ENCODE peak calls at places on chromosomes 1 and 21, in four cellular contexts. V is ovary, J is fibroblast of lung, B is colonic mucosa. M is an unnamed sample. For H3K27me3 and H3K9me3, the result is how much of the 10 kb centered on the place peaks cover.

GRCh38 chr1:160030657-160031367 is 978 bp downstream of the PIGM start:
- DNase-seq in V (no peak), J (no peak), B (peak), M (no peak)

GRCh38 chr1:148263128-148263905 is 111.2 kb upstream of the NBPF11 start:
- DNase-seq in V (peak), J (peak), B (peak), M (peak)

GRCh38 chr21:17775431-17776126 is 43.6 kb downstream of the C21orf91 start:
- DNase-seq in V (no peak), J (no peak), B (no peak), M (no peak)

GRCh38 chr1:153922838-153923652 is at the start of gene GATAD2B:
- DNase-seq in V (peak), J (peak), B (peak), M (peak)

GRCh38 chr1:238581332-238581731 is 690.6 kb upstream of the ZP4 start:
- DNase-seq in V (no peak), J (no peak), B (no peak), M (no peak)

GRCh38 chr1:215667796-215668195 is 100.7 kb downstream of the KCTD3 start:
- DNase-seq in V (no peak), J (no peak), B (no peak), M (no peak)

GRCh38 chr1:15833069-15833679 is 14.3 kb upstream of the SPEN start:
- DNase-seq in V (peak), J (peak), B (peak), M (peak)

GRCh38 chr1:24136956-24137539 is 5.9 kb downstream of the IL22RA1 start:
- DNase-seq in V (no peak), J (no peak), B (no peak), M (no peak)

GRCh38 chr1:221035680-221036153 is 156.5 kb downstream of the HLX start:
- DNase-seq in V (no peak), J (peak), B (no peak), M (peak)

GRCh38 chr1:77888071-77888428 is 374 bp upstream of the NEXN start:
- DNase-seq in V (no peak), J (peak), B (no peak), M (no peak)

GRCh38 chr1:98325646-98326441 is 335.7 kb upstream of the SNX7 start:
- DNase-seq in V (no peak), J (peak), B (peak), M (peak)

DNA sequence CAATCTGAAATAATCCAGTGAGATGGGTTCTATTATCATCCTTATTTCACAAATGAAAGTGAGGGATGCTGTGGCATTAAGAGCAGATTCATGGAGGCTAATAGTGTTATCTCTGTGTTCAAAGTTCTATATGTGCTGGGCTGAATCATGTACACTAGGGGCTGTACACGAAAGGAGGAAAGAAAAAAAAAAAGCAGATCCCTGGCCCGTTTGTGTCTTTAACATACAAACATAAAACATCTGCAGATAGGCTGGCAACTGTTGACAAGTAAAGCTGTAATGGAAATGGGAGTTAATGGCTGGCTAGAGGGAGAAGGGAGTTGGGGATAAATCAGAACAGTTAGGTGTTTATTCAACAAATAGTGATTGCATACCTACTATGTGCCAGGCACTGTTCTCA is 3.1 kb downstream of the WNT2B start:
- DNase-seq in V (no peak), J (no peak), B (no peak), M (no peak)
- H3K4me3 ChIP-seq in V (no peak), J (no peak), B (no peak), M (no peak)

GRCh38 chr1:58971629-58972140 is 187.8 kb upstream of the JUN start:
- DNase-seq in V (no peak), J (peak), B (no peak), M (no peak)
- H3K27me3 ChIP-seq in V (under half), J (under half), B (under half), M (under half)

DNA sequence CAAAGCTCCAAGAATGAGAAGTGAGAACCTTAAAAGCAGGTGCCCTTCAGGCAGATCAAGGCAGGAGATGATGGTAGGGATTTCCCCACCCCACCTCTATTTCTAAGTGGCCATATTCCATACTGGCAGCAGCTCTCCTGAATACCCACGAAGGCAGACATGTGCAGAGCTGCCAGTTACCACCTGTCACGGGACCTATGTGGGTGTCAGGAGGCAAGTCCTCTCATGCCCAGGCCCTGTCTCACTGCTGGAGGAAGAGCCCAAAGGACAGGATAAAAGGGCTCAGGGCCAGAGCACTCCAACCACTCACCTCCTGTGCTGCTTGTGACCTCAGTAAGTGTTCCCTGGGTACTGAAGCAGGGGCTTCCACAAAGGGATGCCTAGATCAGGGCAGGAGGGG is 721 bp upstream of the LCE1B start:
- DNase-seq in V (no peak), J (no peak), B (no peak), M (no peak)
- H3K9me3 ChIP-seq in V (under half), J (under half), B (under half), M (under half)

GRCh38 chr21:33540711-33541104 is 1.2 kb downstream of the GART start:
- DNase-seq in V (no peak), J (no peak), B (no peak), M (no peak)
- H3K4me3 ChIP-seq in V (peak), J (peak), B (peak), M (peak)

GRCh38 chr1:22252902-22253790 is 110.2 kb upstream of the WNT4 start:
- DNase-seq in V (no peak), J (no peak), B (no peak), M (no peak)
- H3K27me3 ChIP-seq in V (under half), J (under half), B (under half), M (under half)

DNA sequence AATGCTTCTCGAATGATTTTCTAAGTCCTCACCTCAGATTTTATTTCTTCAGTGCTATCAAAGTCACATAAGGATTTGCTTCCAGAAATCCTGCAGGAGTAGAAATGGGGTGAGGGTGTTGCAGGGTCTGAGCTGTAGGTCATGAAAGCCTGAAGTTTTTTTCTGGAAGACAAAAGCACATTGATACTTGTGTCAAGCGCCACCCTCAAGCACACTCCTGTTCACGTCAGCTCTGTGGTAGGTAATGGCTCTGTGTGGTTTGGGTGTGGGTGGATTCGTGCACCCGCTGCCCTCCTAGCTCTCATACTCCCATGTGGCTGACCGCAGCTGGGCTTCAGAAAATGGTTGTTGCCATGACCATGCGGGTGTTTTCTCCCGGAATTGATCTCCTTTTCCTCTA is 39.9 kb downstream of the AKNAD1 start:
- DNase-seq in V (peak), J (peak), B (no peak), M (peak)
- H3K9me3 ChIP-seq in V (under half), J (under half), B (under half), M (under half)

DNA sequence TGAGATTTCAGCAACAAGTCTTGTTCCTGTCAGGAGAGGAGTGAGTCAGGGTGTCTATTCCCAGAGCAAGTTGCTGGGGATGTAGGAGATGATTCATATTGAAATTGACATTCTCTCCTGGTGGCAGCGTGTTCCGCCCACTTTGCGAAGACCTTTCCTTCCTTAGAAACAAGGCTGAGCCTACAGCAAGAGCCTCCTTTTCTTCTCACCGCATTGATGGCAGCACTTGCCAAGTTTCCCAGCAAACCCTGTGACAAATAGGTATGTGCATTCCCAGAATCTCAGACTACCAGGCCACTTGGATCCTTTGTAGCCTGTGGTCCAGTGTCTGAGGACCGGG is 79.4 kb downstream of the MAN1C1 start:
- DNase-seq in V (peak), J (peak), B (no peak), M (peak)
- H3K4me3 ChIP-seq in V (no peak), J (no peak), B (no peak), M (no peak)

GRCh38 chr1:5632814-5633213 is 359.4 kb downstream of the NPHP4 start:
- DNase-seq in V (no peak), J (no peak), B (no peak), M (no peak)
- H3K27me3 ChIP-seq in V (under half), J (under half), B (under half), M (under half)

DNA sequence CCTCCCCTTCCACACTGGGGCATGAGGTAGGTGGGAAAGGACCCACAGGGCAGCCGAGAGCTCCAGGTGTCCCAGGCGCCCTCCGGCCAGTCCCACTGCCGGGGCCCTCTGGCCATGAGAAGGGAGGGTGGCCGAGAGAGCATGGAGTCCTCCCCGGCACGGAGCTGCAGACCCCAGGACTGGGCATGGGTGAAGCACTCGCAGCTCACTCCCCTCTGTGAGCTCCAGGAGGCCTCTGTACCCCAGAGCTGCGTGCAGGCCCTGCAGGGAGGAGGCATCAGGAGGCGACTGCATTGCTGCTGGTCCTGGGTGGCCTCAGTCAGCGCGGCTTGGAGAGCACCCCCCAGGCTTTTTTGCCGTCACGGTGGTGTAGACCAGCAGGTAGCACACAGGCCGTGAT is 80.1 kb upstream of the TTC34 start:
- DNase-seq in V (no peak), J (no peak), B (no peak), M (no peak)
- H3K9me3 ChIP-seq in V (under half), J (under half), B (under half), M (under half)

DNA sequence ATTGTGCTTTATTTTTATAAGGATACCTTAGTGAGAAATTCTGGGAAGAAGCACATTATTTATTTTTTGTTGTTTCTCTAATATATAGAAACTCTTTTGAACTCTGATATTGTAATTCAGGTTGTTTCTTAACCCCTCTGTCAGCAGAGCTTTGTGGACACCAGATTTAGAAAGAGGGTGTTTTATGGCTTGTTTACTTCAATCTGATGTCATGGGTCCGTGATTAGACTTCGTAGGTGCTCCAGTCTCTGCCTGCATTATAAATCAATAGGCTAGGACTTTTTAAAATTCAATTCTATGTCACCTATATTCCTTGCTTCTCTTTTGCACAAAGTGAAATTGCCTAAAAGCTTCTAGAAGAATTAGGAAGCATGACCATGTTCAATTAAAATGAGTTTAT is 47.3 kb upstream of the CCDC190 start:
- DNase-seq in V (no peak), J (no peak), B (no peak), M (no peak)
- H3K4me3 ChIP-seq in V (no peak), J (no peak), B (no peak), M (no peak)

M was measured in MG63.